ENCODE peak calls at places on chromosomes 2 and 18, in seven cellular contexts. N is GM12891, X is H1, M is HepG2, T is K562, U is GM12878, Q is SK-N-SH. A is an unnamed sample.

GRCh38 chr2:8661736-8662135 is 20.1 kb upstream of the ID2 start:
- DNase-seq in N (no peak), X (no peak), M (no peak), T (no peak), U (no peak), Q (no peak), A (no peak)

GRCh38 chr2:11370377-11371098 is 26.1 kb upstream of the ROCK2 start:
- DNase-seq in N (no peak), X (no peak), M (peak), T (no peak), U (no peak), Q (no peak), A (no peak)

GRCh38 chr2:197573608-197574007 is 57.7 kb downstream of the MOB4 start:
- DNase-seq in N (no peak), X (no peak), M (no peak), T (no peak), U (no peak), Q (no peak), A (no peak)

GRCh38 chr2:198273670-198274069 is 469.3 kb downstream of the PLCL1 start:
- DNase-seq in N (no peak), X (no peak), M (no peak), T (no peak), U (no peak), Q (no peak), A (no peak)

GRCh38 chr2:39301352-39301751 is 57.6 kb upstream of the CDKL4 start:
- DNase-seq in N (no peak), X (no peak), M (no peak), T (no peak), U (no peak), Q (no peak), A (no peak)

GRCh38 chr2:207926133-207927076 is 98.9 kb downstream of the PLEKHM3 start:
- DNase-seq in N (no peak), X (no peak), M (peak), T (no peak), U (no peak), Q (no peak), A (no peak)

GRCh38 chr2:65067806-65068553 is 11.8 kb downstream of the CEP68 start:
- DNase-seq in N (no peak), X (no peak), M (no peak), T (no peak), U (no peak), Q (no peak), A (no peak)

GRCh38 chr2:195038158-195038557 is 618.9 kb upstream of the SLC39A10 start:
- DNase-seq in N (no peak), X (no peak), M (no peak), T (no peak), U (no peak), Q (no peak), A (no peak)

GRCh38 chr18:24397131-24397693 is 412 bp downstream of the OSBPL1A start:
- DNase-seq in N (no peak), X (no peak), M (no peak), T (no peak), U (no peak), Q (peak), A (no peak)

GRCh38 chr2:230416061-230416721 is at the start of gene SP100:
- DNase-seq in N (peak), X (no peak), M (peak), T (peak), U (peak), Q (no peak), A (peak)

GRCh38 chr2:237487496-237487895 is 445 bp downstream of the MLPH start:
- DNase-seq in N (no peak), X (no peak), M (no peak), T (no peak), U (no peak), Q (no peak), A (no peak)

GRCh38 chr2:240632291-240632670 is 7.0 kb downstream of the GPR35 start:
- DNase-seq in N (no peak), X (no peak), M (no peak), T (no peak), U (no peak), Q (peak), A (no peak)

GRCh38 chr2:109470121-109470921 is 143.4 kb downstream of the SEPTIN10 start:
- DNase-seq in N (no peak), X (no peak), M (no peak), T (no peak), U (no peak), Q (no peak), A (no peak)

GRCh38 chr2:18309188-18309587 is 251.3 kb downstream of the RDH14 start:
- DNase-seq in N (no peak), X (no peak), M (no peak), T (no peak), U (no peak), Q (no peak), A (no peak)

GRCh38 chr2:165815299-165815698 is 21.3 kb upstream of the GALNT3 start:
- DNase-seq in N (no peak), X (no peak), M (no peak), T (no peak), U (no peak), Q (no peak), A (no peak)

GRCh38 chr2:126513033-126513432 is 142.9 kb upstream of the GYPC start:
- DNase-seq in N (no peak), X (no peak), M (no peak), T (no peak), U (no peak), Q (no peak), A (no peak)

GRCh38 chr2:235549735-235550377 is 56.0 kb downstream of the AGAP1 start:
- DNase-seq in N (no peak), X (no peak), M (no peak), T (no peak), U (no peak), Q (no peak), A (no peak)

GRCh38 chr2:196169521-196169920 is 1.9 kb downstream of the STK17B start:
- DNase-seq in N (no peak), X (no peak), M (no peak), T (no peak), U (no peak), Q (no peak), A (no peak)

GRCh38 chr2:241844066-241844728 is 14.5 kb downstream of the PDCD1 start:
- DNase-seq in N (peak), X (peak), M (no peak), T (peak), U (no peak), Q (peak), A (peak)

GRCh38 chr18:48159816-48160215 is 229.4 kb upstream of the SMAD2 start:
- DNase-seq in N (no peak), X (no peak), M (no peak), T (no peak), U (no peak), Q (no peak), A (no peak)

GRCh38 chr2:86186431-86186830 is 8.8 kb downstream of the IMMT start:
- DNase-seq in N (no peak), X (no peak), M (no peak), T (no peak), U (no peak), Q (no peak), A (no peak)

GRCh38 chr18:41871229-41872000 is 83.6 kb upstream of the PIK3C3 start:
- DNase-seq in N (no peak), X (no peak), M (no peak), T (no peak), U (no peak), Q (no peak), A (no peak)

GRCh38 chr2:37802899-37803379 is 122.1 kb upstream of the RMDN2 start:
- DNase-seq in N (no peak), X (no peak), M (no peak), T (no peak), U (no peak), Q (no peak), A (no peak)

GRCh38 chr2:209383212-209383611 is 40.6 kb upstream of the MAP2 start:
- DNase-seq in N (no peak), X (no peak), M (peak), T (no peak), U (no peak), Q (no peak), A (no peak)

GRCh38 chr2:120539937-120540718 is 194.2 kb downstream of the INHBB start:
- DNase-seq in N (no peak), X (no peak), M (peak), T (no peak), U (no peak), Q (peak), A (no peak)

GRCh38 chr2:72156872-72157271 is 9.2 kb upstream of the CYP26B1 start:
- DNase-seq in N (no peak), X (no peak), M (no peak), T (no peak), U (no peak), Q (no peak), A (no peak)

GRCh38 chr2:108884629-108885028 is 98.1 kb downstream of the CCDC138 start:
- DNase-seq in N (no peak), X (no peak), M (no peak), T (no peak), U (no peak), Q (no peak), A (no peak)

GRCh38 chr18:7172611-7173010 is 55.0 kb upstream of the LAMA1 start:
- DNase-seq in N (no peak), X (no peak), M (no peak), T (no peak), U (no peak), Q (no peak), A (no peak)

GRCh38 chr2:75047907-75048625 is 89.6 kb downstream of the POLE4 start:
- DNase-seq in N (no peak), X (no peak), M (no peak), T (peak), U (no peak), Q (no peak), A (no peak)

GRCh38 chr2:109636290-109636675 is 22.1 kb downstream of the SOWAHC start:
- DNase-seq in N (no peak), X (no peak), M (no peak), T (no peak), U (no peak), Q (no peak), A (no peak)

GRCh38 chr2:15638720-15639119 is 47.1 kb downstream of the DDX1 start:
- DNase-seq in N (no peak), X (no peak), M (no peak), T (no peak), U (no peak), Q (no peak), A (no peak)

GRCh38 chr2:169185711-169186110 is 116.3 kb downstream of the DHRS9 start:
- DNase-seq in N (no peak), X (no peak), M (no peak), T (no peak), U (no peak), Q (no peak), A (no peak)

GRCh38 chr18:59814872-59815271 is 84.9 kb upstream of the PMAIP1 start:
- DNase-seq in N (no peak), X (no peak), M (no peak), T (no peak), U (no peak), Q (no peak), A (no peak)

GRCh38 chr2:16012626-16013501 is 72.5 kb downstream of the MYCN start:
- DNase-seq in N (no peak), X (peak), M (no peak), T (no peak), U (no peak), Q (no peak), A (no peak)

GRCh38 chr2:46647041-46647440 is 167.7 kb downstream of the TMEM247 start:
- DNase-seq in N (no peak), X (peak), M (no peak), T (no peak), U (no peak), Q (no peak), A (no peak)

GRCh38 chr2:20143263-20143662 is 81.7 kb downstream of the SDC1 start:
- DNase-seq in N (no peak), X (no peak), M (no peak), T (no peak), U (no peak), Q (no peak), A (no peak)

GRCh38 chr2:28201711-28202180 is 190.9 kb upstream of the FOSL2 start:
- DNase-seq in N (no peak), X (no peak), M (no peak), T (no peak), U (no peak), Q (no peak), A (no peak)

GRCh38 chr18:49625021-49625691 is 63.3 kb downstream of the LIPG start:
- DNase-seq in N (no peak), X (no peak), M (no peak), T (no peak), U (no peak), Q (no peak), A (no peak)

GRCh38 chr18:49626842-49627360 is 65.0 kb downstream of the LIPG start:
- DNase-seq in N (no peak), X (no peak), M (no peak), T (no peak), U (no peak), Q (no peak), A (no peak)

GRCh38 chr18:49628993-49629795 is 67.3 kb downstream of the LIPG start:
- DNase-seq in N (no peak), X (no peak), M (peak), T (no peak), U (no peak), Q (no peak), A (no peak)

GRCh38 chr18:49630246-49630699 is 68.4 kb downstream of the LIPG start:
- DNase-seq in N (no peak), X (no peak), M (peak), T (no peak), U (no peak), Q (no peak), A (no peak)

DNA sequence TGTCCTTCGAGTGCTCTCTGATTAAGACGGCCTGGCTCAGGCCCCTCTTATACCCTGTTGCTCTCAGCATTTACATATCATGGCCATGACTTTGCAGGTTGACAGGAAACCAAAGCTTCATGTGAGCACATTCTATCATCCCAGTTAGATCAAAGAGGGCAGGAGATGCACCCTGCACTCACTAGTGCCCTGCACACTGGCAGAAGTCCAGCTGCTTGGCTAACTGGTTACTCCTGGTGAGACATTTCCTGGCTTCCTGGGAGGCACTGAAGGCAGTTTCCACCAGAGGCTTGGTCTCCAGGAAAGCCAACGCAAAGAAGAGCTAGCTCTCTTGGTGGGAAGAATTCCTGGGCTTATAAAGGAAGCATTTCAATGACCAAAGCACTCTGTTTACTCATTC is 66.3 kb downstream of the LIPG start:
- DNase-seq in N (no peak), X (no peak), M (no peak), T (no peak), U (no peak), Q (no peak), A (no peak)
- TF ChIP-seq TAF1 in N (no peak), X (no peak), M (no peak), T (no peak), U (no peak), Q (no peak), A (no peak)

GRCh38 chr2:1721706-1722483 is 22.4 kb downstream of the PXDN start:
- DNase-seq in N (no peak), X (no peak), M (no peak), T (no peak), U (no peak), Q (peak), A (no peak)

GRCh38 chr2:1715184-1716012 is 28.9 kb downstream of the PXDN start:
- DNase-seq in N (no peak), X (no peak), M (no peak), T (no peak), U (no peak), Q (peak), A (no peak)

GRCh38 chr2:1716441-1716840 is 27.9 kb downstream of the PXDN start:
- DNase-seq in N (no peak), X (no peak), M (no peak), T (no peak), U (no peak), Q (peak), A (no peak)

GRCh38 chr2:1717129-1717528 is 27.2 kb downstream of the PXDN start:
- DNase-seq in N (no peak), X (no peak), M (no peak), T (no peak), U (no peak), Q (peak), A (no peak)

DNA sequence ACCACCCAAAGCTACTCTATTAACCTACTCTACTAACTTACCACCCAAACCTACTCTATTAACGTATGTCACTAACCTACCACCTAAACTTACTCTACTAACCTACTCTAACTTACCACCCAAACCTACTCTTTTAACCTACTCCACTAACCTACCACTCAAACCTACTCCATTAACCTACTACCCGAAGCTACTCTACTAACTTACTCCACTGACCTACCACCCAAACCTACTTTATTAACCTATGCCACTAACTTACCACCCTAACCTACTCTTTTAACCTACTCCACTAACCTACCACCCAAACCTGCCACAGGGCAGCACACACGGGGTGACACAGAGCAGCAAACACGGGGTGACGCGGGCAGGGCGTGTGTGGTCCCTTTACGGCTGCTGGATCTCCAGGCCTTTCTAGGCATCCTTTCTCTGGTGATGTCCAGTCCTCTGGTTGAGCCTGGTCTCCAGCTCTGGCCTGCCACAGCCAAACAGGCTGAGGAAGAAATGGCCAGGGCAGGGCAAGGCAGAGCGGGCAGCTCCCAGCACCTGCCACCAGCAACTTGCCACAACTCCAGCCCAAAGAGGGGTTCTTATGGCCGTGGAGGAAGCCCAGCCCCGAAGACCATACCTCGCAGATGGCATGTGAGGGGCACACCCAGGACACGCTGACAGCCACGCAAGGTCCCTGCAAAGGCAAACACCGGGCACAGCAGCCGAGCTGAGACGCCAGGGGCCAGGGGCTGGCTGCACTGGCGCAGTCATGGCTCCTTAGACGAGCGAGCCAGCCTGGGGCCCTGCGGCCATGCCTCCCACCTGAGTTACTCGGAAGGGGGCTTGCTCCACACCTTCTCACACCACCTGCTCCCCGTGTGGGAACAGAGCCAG is 25.7 kb downstream of the PXDN start:
- DNase-seq in N (no peak), X (peak), M (no peak), T (no peak), U (no peak), Q (peak), A (no peak)
- TF ChIP-seq TAF1 in N (no peak), X (no peak), M (no peak), T (no peak), U (no peak), Q (no peak), A (no peak)

DNA sequence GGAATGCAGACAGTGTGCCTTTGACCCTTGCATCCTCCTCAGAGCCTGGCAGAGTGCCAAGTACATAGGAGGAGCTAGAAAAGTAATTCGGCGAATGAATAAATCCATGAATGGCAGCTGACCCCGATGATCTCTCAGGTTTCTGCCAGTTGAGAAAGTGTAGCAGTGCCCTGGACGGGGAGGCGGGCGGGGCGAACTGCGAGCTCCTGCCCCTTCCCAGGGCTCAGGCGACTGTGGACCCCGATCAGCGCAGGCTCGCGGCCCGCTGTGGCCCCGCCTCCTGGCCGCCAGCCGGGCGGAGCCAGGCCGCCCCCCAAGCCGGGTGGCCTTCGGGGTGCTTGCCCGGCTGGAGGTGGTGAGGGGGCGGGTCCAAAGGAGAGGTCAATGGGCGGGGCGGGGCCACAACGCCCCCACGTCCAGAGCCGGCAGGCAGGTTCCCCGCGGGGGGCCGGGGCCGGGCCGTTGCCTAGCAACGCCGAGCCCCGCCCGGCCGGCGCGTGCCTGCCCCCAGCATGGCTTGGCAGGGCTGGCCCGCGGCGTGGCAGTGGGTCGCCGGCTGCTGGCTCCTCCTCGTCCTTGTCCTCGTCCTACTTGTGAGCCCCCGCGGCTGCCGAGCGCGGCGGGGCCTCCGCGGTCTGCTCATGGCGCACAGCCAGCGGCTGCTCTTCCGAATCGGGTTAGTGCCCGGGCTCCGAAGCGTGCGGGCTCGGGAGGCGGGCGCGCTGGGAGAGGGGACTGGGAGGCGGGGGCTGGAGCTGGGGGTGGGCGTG is 30.6 kb upstream of the TMBIM1 start:
- DNase-seq in N (peak), X (peak), M (peak), T (peak), U (no peak), Q (peak), A (peak)
- TF ChIP-seq TAF1 in N (no peak), X (peak), M (peak), T (no peak), U (no peak), Q (no peak), A (no peak)

GRCh38 chr2:63981702-63982103 is 37.5 kb downstream of the VPS54 start:
- DNase-seq in N (no peak), X (no peak), M (peak), T (no peak), U (no peak), Q (no peak), A (no peak)
- TF ChIP-seq TAF1 in N (no peak), X (no peak), M (no peak), T (no peak), U (no peak), Q (no peak), A (no peak)

GRCh38 chr18:31500161-31500688 is 2.2 kb downstream of the DSG2 start:
- DNase-seq in N (peak), X (no peak), M (no peak), T (no peak), U (peak), Q (no peak), A (peak)

GRCh38 chr18:31497404-31497710 is 620 bp upstream of the DSG2 start:
- DNase-seq in N (no peak), X (no peak), M (no peak), T (no peak), U (no peak), Q (no peak), A (no peak)

GRCh38 chr18:31499157-31499524 is 1.2 kb downstream of the DSG2 start:
- DNase-seq in N (no peak), X (no peak), M (no peak), T (no peak), U (no peak), Q (no peak), A (no peak)

GRCh38 chr18:31497711-31498449 is at the start of gene DSG2:
- DNase-seq in N (peak), X (peak), M (peak), T (peak), U (no peak), Q (peak), A (peak)

GRCh38 chr18:31498450-31499156 is 626 bp downstream of the DSG2 start:
- DNase-seq in N (no peak), X (no peak), M (no peak), T (peak), U (no peak), Q (no peak), A (no peak)
- TF ChIP-seq TAF1 in N (peak), X (peak), M (no peak), T (no peak), U (no peak), Q (no peak), A (no peak)

GRCh38 chr2:63122921-63123320 is 72.3 kb downstream of the OTX1 start:
- DNase-seq in N (no peak), X (no peak), M (no peak), T (no peak), U (no peak), Q (no peak), A (no peak)

GRCh38 chr2:63124209-63124608 is 73.6 kb downstream of the OTX1 start:
- DNase-seq in N (no peak), X (no peak), M (no peak), T (no peak), U (peak), Q (no peak), A (no peak)

GRCh38 chr2:63124850-63125249 is 74.2 kb downstream of the OTX1 start:
- DNase-seq in N (no peak), X (no peak), M (no peak), T (no peak), U (peak), Q (no peak), A (no peak)

GRCh38 chr2:63121055-63121834 is 70.6 kb downstream of the OTX1 start:
- DNase-seq in N (no peak), X (no peak), M (no peak), T (no peak), U (no peak), Q (no peak), A (no peak)
- TF ChIP-seq TAF1 in N (no peak), X (no peak), M (no peak), T (no peak), U (no peak), Q (no peak), A (no peak)

A was measured in GM12892.